ENCODE peak calls at places on chromosomes 6 and 20, in ten cellular contexts. A, V, O, C, Q, X, F, I, U and K are unnamed samples.

GRCh38 chr6:100724696-100725095 is 156.4 kb downstream of the ASCC3 start:
- DNase-seq in Q (no peak), F (no peak), X (no peak), I (no peak), V (no peak), U (no peak), C (no peak), O (no peak), A (no peak), K (no peak)

GRCh38 chr6:40763001-40763400 is 175.8 kb upstream of the LRFN2 start:
- DNase-seq in O (no peak), Q (no peak), V (no peak), U (no peak), C (no peak), A (no peak), I (no peak), F (no peak), X (peak; percentile 51), K (no peak)

GRCh38 chr6:21264288-21264818 is 329.2 kb upstream of the SOX4 start:
- DNase-seq in A (no peak), V (no peak), O (no peak), F (peak; percentile 37), I (no peak), C (no peak), U (no peak), X (no peak), Q (no peak), K (no peak)

GRCh38 chr6:156102129-156102528 is 646.5 kb upstream of the NOX3 start:
- DNase-seq in C (no peak), U (no peak), Q (no peak), X (no peak), I (no peak), V (no peak), A (no peak), O (no peak), F (peak; percentile 58), K (no peak)

GRCh38 chr6:144372116-144372515 is 87.0 kb downstream of the UTRN start:
- DNase-seq in A (no peak), C (no peak), O (no peak), I (no peak), V (no peak), U (no peak), X (no peak), F (no peak), Q (no peak), K (no peak)

GRCh38 chr20:34473262-34473883 is 42.8 kb upstream of the DYNLRB1 start:
- DNase-seq in I (peak; percentile 40), O (no peak), C (peak; percentile 18), A (peak; percentile 22), V (peak; percentile 37), F (peak; percentile 52), U (no peak), Q (peak; percentile 72), X (peak; percentile 50), K (no peak)

GRCh38 chr6:132011582-132011981 is 60.4 kb upstream of the CCN2 start:
- DNase-seq in F (no peak), A (no peak), Q (no peak), V (no peak), C (no peak), X (no peak), I (peak; percentile 25), O (no peak), U (no peak), K (no peak)

GRCh38 chr6:41678511-41679084 is 40.3 kb downstream of the MDFI start:
- DNase-seq in Q (no peak), F (no peak), A (no peak), I (no peak), U (no peak), O (no peak), C (no peak), X (peak; percentile 7), V (no peak), K (no peak)

GRCh38 chr6:54467384-54467783 is 159.1 kb downstream of the TINAG start:
- DNase-seq in F (no peak), A (no peak), U (no peak), V (no peak), X (no peak), C (no peak), I (no peak), O (no peak), Q (no peak), K (no peak)

GRCh38 chr6:35081426-35081851 is 59.7 kb downstream of the TCP11 start:
- DNase-seq in Q (no peak), V (no peak), F (no peak), X (no peak), I (no peak), A (no peak), O (no peak), U (no peak), C (no peak), K (no peak)

GRCh38 chr6:12137480-12137879 is 125.4 kb downstream of the HIVEP1 start:
- DNase-seq in F (peak; percentile 78), V (peak; percentile 34), C (no peak), X (peak; percentile 56), Q (no peak), I (peak; percentile 27), U (no peak), A (no peak), O (no peak), K (peak; percentile 21)

GRCh38 chr6:90575267-90575666 is 11.6 kb downstream of the MAP3K7 start:
- DNase-seq in F (no peak), Q (no peak), A (no peak), V (no peak), O (no peak), C (no peak), X (no peak), I (no peak), U (no peak), K (no peak)

GRCh38 chr6:146770965-146771735 is 172.4 kb downstream of the ADGB start:
- DNase-seq in A (no peak), X (peak; percentile 57), I (peak; percentile 60), U (no peak), F (no peak), O (no peak), C (peak; percentile 13), V (peak; percentile 37), Q (no peak), K (no peak)

GRCh38 chr6:7148100-7148822 is 40.5 kb downstream of the RREB1 start:
- DNase-seq in C (no peak), X (no peak), I (no peak), O (no peak), V (no peak), F (peak; percentile 91), A (no peak), U (peak; percentile 59), Q (no peak), K (no peak)

GRCh38 chr20:22509090-22509938 is 75.1 kb downstream of the FOXA2 start:
- DNase-seq in F (no peak), Q (peak; percentile 44), V (no peak), O (no peak), U (no peak), C (no peak), X (no peak), I (no peak), A (no peak), K (no peak)

GRCh38 chr6:100283288-100283687 is 181.4 kb downstream of the SIM1 start:
- DNase-seq in X (no peak), C (no peak), O (no peak), I (no peak), F (peak; percentile 84), U (no peak), A (no peak), V (no peak), Q (no peak), K (no peak)

GRCh38 chr6:98335594-98335993 is 498.8 kb upstream of the POU3F2 start:
- DNase-seq in I (no peak), Q (no peak), F (no peak), X (no peak), C (no peak), A (no peak), V (no peak), O (no peak), U (no peak), K (no peak)

GRCh38 chr20:40844285-40844684 is 155.2 kb upstream of the MAFB start:
- DNase-seq in Q (no peak), A (no peak), C (no peak), F (no peak), U (no peak), V (no peak), X (no peak), I (no peak), O (no peak), K (no peak)

GRCh38 chr20:49323622-49324238 is 45.9 kb upstream of the ZNFX1 start:
- DNase-seq in X (peak; percentile 33), C (no peak), V (no peak), O (no peak), U (peak; percentile 67), I (no peak), A (no peak), F (peak; percentile 87), Q (peak; percentile 52), K (peak; percentile 54)

GRCh38 chr6:153038378-153038777 is 35.9 kb upstream of the MTRF1L start:
- DNase-seq in X (no peak), O (no peak), I (no peak), Q (no peak), A (no peak), F (peak; percentile 74), C (no peak), V (no peak), U (no peak), K (no peak)

GRCh38 chr6:54491431-54491830 is 183.2 kb downstream of the TINAG start:
- DNase-seq in I (no peak), U (no peak), V (no peak), O (no peak), F (peak; percentile 86), Q (no peak), C (no peak), X (no peak), A (no peak), K (no peak)

GRCh38 chr6:157148391-157149323 is 174.7 kb downstream of the TMEM242 start:
- DNase-seq in U (peak; percentile 65), Q (no peak), A (no peak), F (peak; percentile 88), O (no peak), I (peak; percentile 43), C (no peak), X (peak; percentile 76), V (peak; percentile 62), K (peak; percentile 87)